ENCODE peak calls at places on chromosome 12, in six cellular contexts. U is ACHN, P is GM20000, S is germinal center, Z is activated T-cell treated with anti-CD3 and anti-CD28 coated beads for 1 hour, E is HT-29. K is an unnamed sample.

GRCh38 chr12:40055227-40055579 is 50.7 kb downstream of the SLC2A13 start:
- DNase-seq in Z (no peak), S (no peak), P (no peak), U (peak; percentile 35), E (no peak), K (no peak)

GRCh38 chr12:44286821-44287220 is 450.9 kb downstream of the TMEM117 start:
- DNase-seq in S (no peak), P (no peak), Z (no peak), E (no peak), U (no peak), K (no peak)

GRCh38 chr12:12803186-12803585 is 10.0 kb upstream of the DDX47 start:
- DNase-seq in S (no peak), P (peak; percentile 57), E (peak; percentile 93), U (peak; percentile 97), Z (peak; percentile 28), K (peak; percentile 95)

GRCh38 chr12:53710098-53710497 is 17.2 kb downstream of the CALCOCO1 start:
- DNase-seq in E (no peak), S (no peak), P (no peak), U (no peak), Z (no peak), K (no peak)

GRCh38 chr12:40106202-40106533 is 287 bp upstream of the SLC2A13 start:
- DNase-seq in E (no peak), P (no peak), Z (no peak), S (no peak), U (no peak), K (no peak)

GRCh38 chr12:75889214-75889613 is 142.4 kb downstream of the PHLDA1 start:
- DNase-seq in E (no peak), Z (no peak), U (no peak), S (no peak), P (no peak), K (no peak)

GRCh38 chr12:8698132-8698829 is 490 bp downstream of the RIMKLB start:
- DNase-seq in P (peak; percentile 70), Z (peak; percentile 45), U (peak; percentile 83), S (peak; percentile 53), E (no peak), K (no peak)

GRCh38 chr12:71626098-71626497 is 37.5 kb downstream of the ZFC3H1 start:
- DNase-seq in Z (no peak), E (no peak), U (no peak), S (peak; percentile 8), P (peak; percentile 11), K (no peak)

GRCh38 chr12:130687190-130687589 is 28.9 kb downstream of the RIMBP2 start:
- DNase-seq in P (no peak), U (no peak), E (no peak), Z (no peak), S (no peak), K (no peak)

GRCh38 chr12:3962661-3963483 is 89.7 kb upstream of the PARP11 start:
- DNase-seq in U (no peak), S (peak; percentile 10), E (peak; percentile 9), P (no peak), Z (peak; percentile 55), K (no peak)

GRCh38 chr12:112322882-112323547 is 59.2 kb downstream of the HECTD4 start:
- DNase-seq in S (no peak), E (no peak), P (no peak), U (no peak), Z (no peak), K (no peak)

GRCh38 chr12:18723752-18724151 is 14.1 kb downstream of the PLCZ1 start:
- DNase-seq in Z (no peak), P (no peak), E (peak; percentile 66), S (no peak), U (peak; percentile 17), K (peak; percentile 89)

GRCh38 chr12:131959137-131959536 is 9.4 kb downstream of the EP400 start:
- DNase-seq in S (no peak), U (no peak), E (no peak), Z (no peak), P (no peak), K (no peak)

GRCh38 chr12:14283489-14284144 is 81.9 kb upstream of the ATF7IP start:
- DNase-seq in P (peak; percentile 22), E (no peak), S (peak; percentile 49), Z (no peak), U (no peak), K (no peak)

GRCh38 chr12:53660064-53660463 is 15.8 kb downstream of the ATP5MC2 start:
- DNase-seq in Z (no peak), S (no peak), E (no peak), U (no peak), P (no peak), K (no peak)

K was measured in PC-3.